ENCODE peak calls at places on chromosomes 1 and 21, in eight cellular contexts. R, F, E, J, L, O, Z and B are unnamed samples.

GRCh38 chr1:77906624-77907023 is 18.2 kb downstream of the NEXN start:
- DNase-seq in E (no peak), Z (no peak), R (no peak), O (no peak), F (no peak), L (no peak), J (no peak), B (no peak)

GRCh38 chr1:6248798-6249731 is 5.1 kb downstream of the HES3 start:
- DNase-seq in R (no peak), F (no peak), J (no peak), O (peak; percentile 62), E (no peak), L (no peak), Z (no peak), B (no peak)

GRCh38 chr1:30475201-30475600 is 248.2 kb downstream of the MATN1 start:
- DNase-seq in R (no peak), O (no peak), L (no peak), F (no peak), E (no peak), Z (no peak), J (no peak), B (no peak)

GRCh38 chr1:48777219-48777895 is 666 bp upstream of the BEND5 start:
- DNase-seq in L (no peak), J (peak; percentile 9), O (no peak), E (no peak), R (peak; percentile 44), Z (no peak), F (peak; percentile 23), B (no peak)

GRCh38 chr1:45493116-45493697 is 2.2 kb upstream of the TESK2 start:
- DNase-seq in E (peak; percentile 73), Z (peak; percentile 27), R (peak; percentile 73), L (peak; percentile 52), F (peak; percentile 68), O (peak; percentile 37), J (peak; percentile 72), B (peak; percentile 26)

GRCh38 chr1:56557746-56558145 is 21.6 kb downstream of the PLPP3 start:
- DNase-seq in L (no peak), R (no peak), J (no peak), O (no peak), E (no peak), F (no peak), Z (no peak), B (no peak)

GRCh38 chr21:33940846-33941245 is 25.2 kb upstream of the ATP5PO start:
- DNase-seq in O (no peak), L (no peak), E (peak; percentile 31), Z (no peak), J (no peak), R (no peak), F (no peak), B (no peak)

GRCh38 chr21:44298301-44298700 is 1.6 kb upstream of the PFKL start:
- DNase-seq in L (no peak), Z (no peak), F (no peak), J (no peak), E (no peak), R (no peak), O (no peak), B (no peak)

GRCh38 chr1:155049651-155050559 is 1.2 kb upstream of the ADAM15 start:
- DNase-seq in J (no peak), L (no peak), O (no peak), F (no peak), E (no peak), R (no peak), Z (no peak), B (no peak)

GRCh38 chr21:33858672-33859372 is 56.8 kb downstream of the ATP5PO start:
- DNase-seq in L (no peak), F (no peak), R (no peak), Z (no peak), E (no peak), J (no peak), O (no peak), B (no peak)

GRCh38 chr21:43806017-43806710 is 16.8 kb downstream of the RRP1 start:
- DNase-seq in E (no peak), L (no peak), J (no peak), Z (no peak), R (no peak), F (no peak), O (peak; percentile 17), B (no peak)

GRCh38 chr1:44664730-44665370 is 9.4 kb downstream of the TMEM53 start:
- DNase-seq in O (no peak), Z (peak; percentile 37), R (no peak), F (no peak), E (no peak), L (no peak), J (no peak), B (no peak)

GRCh38 chr1:73930293-73930692 is 267.7 kb downstream of the LRRIQ3 start:
- DNase-seq in L (no peak), R (no peak), J (no peak), Z (no peak), F (no peak), E (no peak), O (no peak), B (no peak)

GRCh38 chr1:90726716-90727480 is 9.8 kb upstream of the BARHL2 start:
- DNase-seq in J (no peak), Z (no peak), L (no peak), O (no peak), R (no peak), F (no peak), E (no peak), B (no peak)

GRCh38 chr1:203309115-203309429 is 3.8 kb downstream of the BTG2 start:
- DNase-seq in E (no peak), J (no peak), R (no peak), O (no peak), F (no peak), L (no peak), Z (no peak), B (no peak)

GRCh38 chr1:87898401-87898800 is 569.7 kb downstream of the LMO4 start:
- DNase-seq in L (no peak), F (no peak), O (no peak), E (no peak), J (no peak), Z (no peak), R (no peak), B (no peak)

GRCh38 chr1:184000321-184000720 is 37.2 kb downstream of the COLGALT2 start:
- DNase-seq in F (no peak), R (no peak), Z (no peak), J (no peak), L (no peak), E (no peak), O (no peak), B (no peak)

GRCh38 chr21:41319273-41319672 is 2.7 kb downstream of the FAM3B start:
- DNase-seq in Z (no peak), E (no peak), L (peak; percentile 68), R (no peak), J (no peak), F (no peak), O (no peak), B (no peak)

GRCh38 chr1:100528861-100529260 is 9.1 kb upstream of the GPR88 start:
- DNase-seq in O (no peak), L (no peak), F (peak; percentile 36), E (no peak), Z (no peak), R (no peak), J (peak; percentile 54), B (no peak)

GRCh38 chr1:81157686-81158085 is 643.0 kb upstream of the ADGRL2 start:
- DNase-seq in Z (no peak), E (no peak), L (no peak), J (no peak), F (no peak), R (no peak), O (no peak), B (no peak)

GRCh38 chr1:44531785-44532566 is 126.9 kb downstream of the RNF220 start:
- DNase-seq in E (no peak), Z (no peak), J (no peak), O (no peak), R (no peak), L (peak; percentile 39), F (no peak), B (no peak)

GRCh38 chr1:108897865-108898720 is 21.3 kb downstream of the GPSM2 start:
- DNase-seq in L (no peak), O (no peak), R (peak; percentile 59), E (no peak), Z (no peak), F (peak; percentile 41), J (peak; percentile 60), B (peak; percentile 9)

GRCh38 chr1:206834711-206835110 is 30.7 kb upstream of the IL20 start:
- DNase-seq in J (no peak), L (no peak), Z (no peak), F (no peak), E (no peak), O (peak; percentile 35), R (peak; percentile 51), B (no peak)

GRCh38 chr1:41021526-41022308 is at the start of gene SLFNL1:
- DNase-seq in Z (no peak), F (no peak), E (peak; percentile 70), R (no peak), O (peak; percentile 64), L (no peak), J (no peak), B (no peak)

GRCh38 chr1:83511327-83511726 is 487.6 kb downstream of the TTLL7 start:
- DNase-seq in O (no peak), R (no peak), F (peak; percentile 47), Z (no peak), L (no peak), E (no peak), J (peak; percentile 91), B (no peak)

GRCh38 chr1:5570931-5571330 is 421.3 kb downstream of the NPHP4 start:
- DNase-seq in F (no peak), O (no peak), Z (no peak), L (no peak), R (no peak), J (no peak), E (no peak), B (no peak)